ENCODE peak calls at places on chromosomes 16 and 17, in five cellular contexts. T, R, C, U and A are unnamed samples.

GRCh38 chr17:10631048-10631700 is 25.9 kb downstream of the MYH3 start:
- DNase-seq in T (no peak), R (no peak), C (no peak), U (peak), A (peak)

GRCh38 chr17:29241015-29241963 is 5.4 kb upstream of the CRYBA1 start:
- DNase-seq in T (peak), R (peak), C (no peak), U (no peak), A (peak)

GRCh38 chr17:36546418-36547093 is 1.8 kb downstream of the GGNBP2 start:
- DNase-seq in T (no peak), R (no peak), C (no peak), U (no peak), A (peak)

GRCh38 chr17:75010683-75011406 is 1.6 kb upstream of the MRPL58 start:
- DNase-seq in T (no peak), R (no peak), C (no peak), U (peak), A (no peak)

GRCh38 chr17:42282478-42283080 is 5.7 kb upstream of the STAT5A start:
- DNase-seq in T (no peak), R (no peak), C (no peak), U (no peak), A (no peak)

GRCh38 chr17:61248399-61248798 is 151.2 kb upstream of the TBX2 start:
- DNase-seq in T (no peak), R (no peak), C (no peak), U (no peak), A (no peak)

GRCh38 chr16:75304521-75305363 is 53.3 kb upstream of the BCAR1 start:
- DNase-seq in T (peak), R (no peak), C (no peak), U (peak), A (no peak)

GRCh38 chr17:51260960-51261958 is 913 bp downstream of the UTP18 start:
- DNase-seq in T (peak), R (peak), C (peak), U (peak), A (peak)

GRCh38 chr17:58706351-58707140 is 14.1 kb downstream of the RAD51C start:
- DNase-seq in T (no peak), R (no peak), C (no peak), U (no peak), A (no peak)

GRCh38 chr16:19410435-19411153 is 7.1 kb upstream of the TMC5 start:
- DNase-seq in T (no peak), R (peak), C (no peak), U (no peak), A (no peak)

GRCh38 chr16:4057439-4057877 is 58.8 kb downstream of the ADCY9 start:
- DNase-seq in T (no peak), R (no peak), C (no peak), U (no peak), A (no peak)

GRCh38 chr17:8128125-8128784 is 4.3 kb upstream of the HES7 start:
- DNase-seq in T (no peak), R (no peak), C (no peak), U (no peak), A (peak)

GRCh38 chr16:2827831-2828520 is 2.1 kb upstream of the ZG16B start:
- DNase-seq in T (no peak), R (no peak), C (no peak), U (peak), A (no peak)

GRCh38 chr17:18246880-18247612 is 11.5 kb downstream of the FLII start:
- DNase-seq in T (no peak), R (peak), C (peak), U (peak), A (peak)

GRCh38 chr16:53043986-53044571 is 8.6 kb downstream of the CHD9NB start:
- DNase-seq in T (no peak), R (no peak), C (no peak), U (no peak), A (peak)

GRCh38 chr16:30430428-30430970 is 669 bp upstream of the DCTPP1 start:
- DNase-seq in T (no peak), R (no peak), C (no peak), U (peak), A (no peak)

GRCh38 chr17:40303009-40303657 is 5.8 kb upstream of the RARA start:
- DNase-seq in T (peak), R (peak), C (no peak), U (no peak), A (peak)

GRCh38 chr16:22198547-22199293 is 7.4 kb upstream of the EEF2K start:
- DNase-seq in T (no peak), R (no peak), C (no peak), U (no peak), A (peak)

GRCh38 chr16:58411736-58412614 is 19.7 kb downstream of the GINS3 start:
- DNase-seq in T (no peak), R (no peak), C (no peak), U (peak), A (no peak)

GRCh38 chr16:67806428-67807147 is at the start of the genes RANBP10 and TSNAXIP1:
- DNase-seq in T (peak), R (peak), C (peak), U (peak), A (peak)

GRCh38 chr17:61234102-61234750 is 165.4 kb upstream of the TBX2 start:
- DNase-seq in T (no peak), R (no peak), C (no peak), U (no peak), A (no peak)

GRCh38 chr17:29061036-29061435 is 18.1 kb downstream of the PIPOX start:
- DNase-seq in T (no peak), R (no peak), C (no peak), U (no peak), A (no peak)

GRCh38 chr16:73065617-73066313 is 17.8 kb upstream of the ZFHX3 start:
- DNase-seq in T (no peak), R (no peak), C (peak), U (no peak), A (no peak)

GRCh38 chr16:50195276-50195675 is 42.2 kb downstream of the TENT4B start:
- DNase-seq in T (no peak), R (no peak), C (no peak), U (no peak), A (no peak)

GRCh38 chr17:50638851-50639767 is 4.4 kb downstream of the ABCC3 start:
- DNase-seq in T (peak), R (peak), C (peak), U (no peak), A (no peak)

GRCh38 chr16:89687092-89687940 is 827 bp downstream of the CDK10 start:
- DNase-seq in T (no peak), R (no peak), C (no peak), U (peak), A (peak)

GRCh38 chr17:73393962-73394361 is 82.2 kb upstream of the CDC42EP4 start:
- DNase-seq in T (no peak), R (no peak), C (no peak), U (peak), A (no peak)

GRCh38 chr17:9658593-9659211 is 13.4 kb downstream of the USP43 start:
- DNase-seq in T (no peak), R (no peak), C (no peak), U (no peak), A (no peak)

GRCh38 chr17:35224436-35224835 is 18.4 kb upstream of the SLFN5 start:
- DNase-seq in T (no peak), R (no peak), C (no peak), U (no peak), A (no peak)

GRCh38 chr17:71184716-71185115 is 936.1 kb upstream of the SOX9 start:
- DNase-seq in T (no peak), R (no peak), C (no peak), U (peak), A (no peak)

GRCh38 chr17:82913304-82914043 is 73.7 kb upstream of the ZNF750 start:
- DNase-seq in T (no peak), R (no peak), C (no peak), U (no peak), A (no peak)

GRCh38 chr16:50697881-50698767 is 4.7 kb downstream of the NOD2 start:
- DNase-seq in T (no peak), R (no peak), C (no peak), U (no peak), A (no peak)

GRCh38 chr17:5446786-5447185 is 7.8 kb upstream of the C1QBP start:
- DNase-seq in T (no peak), R (no peak), C (no peak), U (no peak), A (no peak)

DNA sequence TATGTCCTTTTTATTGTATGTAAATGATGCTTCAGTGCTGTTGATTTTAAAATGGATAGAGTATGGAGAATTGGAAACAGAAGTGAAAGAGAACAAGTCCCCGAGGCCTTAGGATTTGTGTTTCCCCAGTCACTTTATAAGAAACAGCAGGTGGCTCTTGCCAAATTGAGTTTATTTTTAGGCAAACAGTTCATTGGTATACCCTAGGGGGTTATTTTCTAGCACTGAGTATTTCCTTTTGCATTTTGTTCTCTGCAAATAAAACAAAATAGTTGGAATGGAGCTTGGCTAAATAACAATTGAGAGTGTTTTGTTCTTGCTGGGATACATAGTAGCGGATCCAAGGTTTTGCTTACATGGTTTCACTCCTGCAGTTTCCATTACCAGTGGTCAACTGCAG is 591.1 kb upstream of the C16orf82 start:
- DNase-seq in T (no peak), R (no peak), C (no peak), U (no peak), A (no peak)
- H3K27ac ChIP-seq in T (no peak), R (no peak), C (no peak), U (no peak), A (no peak)

DNA sequence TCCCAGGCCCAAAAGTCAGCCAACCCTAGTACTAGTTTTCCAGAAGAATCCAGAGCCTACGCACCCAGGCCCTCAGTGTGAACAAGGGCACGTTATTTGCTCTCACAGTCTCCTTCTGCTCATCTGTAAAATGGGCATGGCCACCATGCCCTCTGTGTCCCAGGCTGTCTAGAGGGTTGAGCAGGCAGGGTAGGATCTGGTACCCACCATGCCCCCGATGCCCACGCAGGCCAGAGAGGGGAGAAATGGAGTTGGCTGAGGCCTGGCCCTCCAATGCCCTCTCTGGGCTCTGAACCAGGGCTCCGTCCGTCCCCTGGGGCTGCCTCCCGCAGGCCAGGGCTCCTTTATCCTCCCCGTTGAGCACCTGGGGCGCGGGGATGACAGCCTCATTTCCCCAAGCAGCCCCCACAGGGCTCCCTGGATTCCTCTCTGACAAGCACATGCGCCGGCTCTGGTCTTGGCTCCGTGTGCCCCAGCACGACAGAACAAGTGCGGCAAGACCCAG is 9.1 kb upstream of the BAHCC1 start:
- DNase-seq in T (no peak), R (no peak), C (no peak), U (no peak), A (no peak)
- H3K4me3 ChIP-seq in T (peak), R (peak), C (peak), U (peak), A (no peak)

DNA sequence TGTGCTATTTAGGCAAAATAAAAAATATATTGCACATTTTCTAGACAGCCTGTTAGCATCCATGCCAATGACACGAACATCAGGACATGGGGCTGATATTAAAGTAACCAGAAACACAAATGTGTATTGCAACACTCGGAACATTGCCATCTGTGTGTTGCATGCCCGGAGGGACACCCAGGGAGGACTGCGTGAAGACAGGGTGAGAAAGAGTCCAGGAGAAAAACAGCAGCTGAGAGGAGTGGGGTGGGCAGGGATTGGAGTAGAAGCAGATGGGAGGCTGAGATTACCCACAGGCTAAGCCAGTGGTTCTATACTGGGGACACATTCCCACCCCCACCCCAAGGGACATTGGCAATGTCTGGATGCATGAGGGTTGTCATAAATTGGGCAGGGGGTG is 114.8 kb downstream of the GRIN2A start:
- DNase-seq in T (no peak), R (no peak), C (no peak), U (no peak), A (no peak)
- H3K27ac ChIP-seq in T (no peak), R (no peak), C (no peak), U (no peak), A (no peak)

GRCh38 chr17:49496866-49497146 is 1.7 kb downstream of the NGFR start:
- DNase-seq in T (no peak), R (no peak), C (no peak), U (no peak), A (no peak)

GRCh38 chr17:49497147-49498036 is 2.3 kb downstream of the NGFR start:
- DNase-seq in T (peak), R (no peak), C (peak), U (no peak), A (no peak)

GRCh38 chr17:49496183-49496865 is 1.2 kb downstream of the NGFR start:
- DNase-seq in T (peak), R (peak), C (peak), U (peak), A (peak)

GRCh38 chr17:49495842-49496182 is 719 bp downstream of the NGFR start:
- DNase-seq in T (no peak), R (no peak), C (no peak), U (no peak), A (no peak)

DNA sequence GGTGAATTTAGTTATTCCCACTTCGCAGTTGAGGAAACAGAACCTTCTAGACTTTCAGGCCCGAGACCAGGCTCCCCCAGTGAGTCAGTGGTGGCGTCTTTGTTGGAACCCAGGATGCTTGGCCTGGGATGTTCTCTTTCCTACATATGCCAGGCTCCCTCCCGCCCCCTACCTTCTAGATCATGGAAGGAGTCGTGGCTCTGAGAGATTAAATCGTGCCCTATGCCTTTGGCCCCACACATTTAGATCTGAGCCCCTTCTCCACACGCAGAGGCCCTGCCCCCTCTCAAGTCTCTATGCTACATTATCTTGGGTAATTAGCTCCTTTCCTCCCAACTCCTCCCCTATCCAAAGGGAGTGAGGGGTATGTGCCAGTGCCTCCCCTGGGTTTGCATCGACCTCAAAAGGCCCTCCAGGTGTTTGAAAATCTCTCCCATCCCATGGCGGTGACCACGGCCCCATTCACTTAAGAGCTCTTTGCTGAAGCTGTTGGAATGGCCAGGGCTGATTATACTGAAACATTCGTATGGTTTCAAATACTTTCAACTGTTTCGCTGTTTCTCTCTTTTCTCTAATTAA is 3.0 kb downstream of the NGFR start:
- DNase-seq in T (no peak), R (no peak), C (no peak), U (no peak), A (no peak)
- H3K4me3 ChIP-seq in T (peak), R (no peak), C (peak), U (no peak), A (no peak)